ENCODE peak calls at places on chromosomes 13 and 19, in five cellular contexts. Z, G, Y, P and K are unnamed samples.

GRCh38 chr19:46704379-46705076 is 12.4 kb downstream of the PRKD2 start:
- DNase-seq in Z (peak; percentile 72), G (peak; percentile 92), Y (peak; percentile 24), P (no peak), K (peak; percentile 89)

GRCh38 chr19:17706750-17707181 is 12.5 kb upstream of the MAP1S start:
- DNase-seq in Z (peak; percentile 26), G (no peak), Y (peak; percentile 15), P (peak; percentile 27), K (peak; percentile 57)

GRCh38 chr13:56561327-56561726 is 579.4 kb upstream of the PRR20A start:
- DNase-seq in Z (peak; percentile 2), G (no peak), Y (peak; percentile 33), P (no peak), K (no peak)

GRCh38 chr19:42919757-42920079 is 2.0 kb upstream of the PSG6 start:
- DNase-seq in Z (no peak), G (no peak), Y (no peak), P (no peak), K (no peak)

GRCh38 chr13:50080158-50080855 is 65.1 kb downstream of the KCNRG start:
- DNase-seq in Z (peak; percentile 36), G (no peak), Y (peak; percentile 33), P (no peak), K (peak; percentile 44)

GRCh38 chr13:88526186-88526852 is 855.1 kb downstream of the SLITRK5 start:
- DNase-seq in Z (peak; percentile 3), G (no peak), Y (no peak), P (no peak), K (no peak)

GRCh38 chr13:73715114-73715909 is 418.9 kb downstream of the KLF12 start:
- DNase-seq in Z (no peak), G (peak; percentile 33), Y (peak; percentile 68), P (no peak), K (no peak)

GRCh38 chr19:46412983-46413261 is 442 bp downstream of the CCDC8 start:
- DNase-seq in Z (no peak), G (no peak), Y (no peak), P (no peak), K (no peak)

GRCh38 chr19:36115453-36116343 is at the start of gene TBCB:
- DNase-seq in Z (peak; percentile 57), G (peak; percentile 93), Y (no peak), P (no peak), K (peak; percentile 75)

GRCh38 chr13:34411881-34412280 is 530.2 kb upstream of the NBEA start:
- DNase-seq in Z (no peak), G (no peak), Y (peak; percentile 52), P (no peak), K (no peak)

GRCh38 chr19:4108767-4109625 is 14.9 kb downstream of the MAP2K2 start:
- DNase-seq in Z (no peak), G (peak; percentile 87), Y (no peak), P (no peak), K (no peak)

GRCh38 chr13:72891423-72891822 is 109.5 kb downstream of the PIBF1 start:
- DNase-seq in Z (no peak), G (no peak), Y (no peak), P (no peak), K (no peak)

GRCh38 chr13:112711528-112712265 is 21.9 kb downstream of the ATP11A start:
- DNase-seq in Z (peak; percentile 87), G (peak; percentile 66), Y (peak; percentile 95), P (peak; percentile 91), K (peak; percentile 45)
- TF ChIP-seq CTCF in Z (peak; percentile 25), G (no peak), Y (peak; percentile 47), P (peak; percentile 23), K (no peak)

GRCh38 chr19:49431330-49431749 is 6.2 kb downstream of the GFY start:
- DNase-seq in Z (no peak), G (no peak), Y (no peak), P (no peak), K (no peak)

GRCh38 chr19:49432141-49433073 is 7.2 kb downstream of the GFY start:
- DNase-seq in Z (no peak), G (no peak), Y (no peak), P (no peak), K (no peak)

GRCh38 chr19:49428547-49429451 is 3.6 kb downstream of the GFY start:
- DNase-seq in Z (no peak), G (no peak), Y (no peak), P (no peak), K (no peak)

GRCh38 chr19:49430172-49430677 is 5.0 kb downstream of the GFY start:
- DNase-seq in Z (no peak), G (no peak), Y (no peak), P (no peak), K (no peak)

DNA sequence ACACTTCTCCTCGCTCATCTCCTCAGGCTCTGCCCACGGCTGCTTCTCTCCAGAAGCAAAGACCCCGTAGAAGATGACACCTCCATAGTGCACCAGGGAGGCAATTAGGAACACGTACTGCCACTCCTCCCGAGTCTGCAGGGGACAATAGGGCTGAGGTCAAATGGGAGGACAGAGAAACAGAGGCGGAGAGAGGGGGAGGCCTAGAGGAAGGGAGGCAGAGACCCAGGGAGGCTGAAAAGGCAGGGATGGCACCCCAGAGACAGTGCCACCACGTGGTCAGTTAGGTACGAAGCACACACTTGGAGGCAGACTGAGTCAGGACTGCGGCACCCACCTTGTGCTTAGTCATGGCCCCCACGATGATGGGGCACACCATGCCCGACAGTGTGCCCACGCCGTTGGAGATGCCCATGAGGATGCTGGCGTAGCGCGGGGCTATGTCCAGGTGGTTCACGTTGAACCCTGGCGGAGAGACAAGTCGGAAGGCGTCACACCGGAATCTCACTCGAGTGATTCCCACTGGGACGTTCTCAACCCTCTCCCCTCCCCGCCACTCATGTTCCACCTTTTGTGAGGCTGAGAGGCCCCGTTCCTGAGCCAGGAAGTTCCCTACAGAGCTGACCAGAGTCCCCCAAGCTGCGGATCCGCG is 5.6 kb downstream of the GFY start:
- DNase-seq in Z (no peak), G (no peak), Y (no peak), P (no peak), K (no peak)
- TF ChIP-seq CTCF in Z (peak; percentile 25), G (peak; percentile 32), Y (peak; percentile 27), P (peak; percentile 35), K (peak; percentile 10)

GRCh38 chr19:32651729-32652140 is 23.2 kb downstream of the ANKRD27 start:
- DNase-seq in Z (peak; percentile 70), G (no peak), Y (no peak), P (no peak), K (peak; percentile 58)
- TF ChIP-seq CTCF in Z (peak; percentile 13), G (no peak), Y (no peak), P (no peak), K (no peak)

GRCh38 chr19:55112246-55112780 is 5.1 kb downstream of the PPP1R12C start:
- DNase-seq in Z (no peak), G (no peak), Y (no peak), P (no peak), K (no peak)

GRCh38 chr19:55113570-55114039 is 3.8 kb downstream of the PPP1R12C start:
- DNase-seq in Z (peak; percentile 83), G (peak; percentile 61), Y (no peak), P (peak; percentile 82), K (peak; percentile 82)

GRCh38 chr19:55114566-55115145 is 2.8 kb downstream of the PPP1R12C start:
- DNase-seq in Z (no peak), G (no peak), Y (no peak), P (no peak), K (no peak)

GRCh38 chr19:55111238-55111831 is 6.1 kb downstream of the PPP1R12C start:
- DNase-seq in Z (no peak), G (no peak), Y (no peak), P (no peak), K (no peak)

DNA sequence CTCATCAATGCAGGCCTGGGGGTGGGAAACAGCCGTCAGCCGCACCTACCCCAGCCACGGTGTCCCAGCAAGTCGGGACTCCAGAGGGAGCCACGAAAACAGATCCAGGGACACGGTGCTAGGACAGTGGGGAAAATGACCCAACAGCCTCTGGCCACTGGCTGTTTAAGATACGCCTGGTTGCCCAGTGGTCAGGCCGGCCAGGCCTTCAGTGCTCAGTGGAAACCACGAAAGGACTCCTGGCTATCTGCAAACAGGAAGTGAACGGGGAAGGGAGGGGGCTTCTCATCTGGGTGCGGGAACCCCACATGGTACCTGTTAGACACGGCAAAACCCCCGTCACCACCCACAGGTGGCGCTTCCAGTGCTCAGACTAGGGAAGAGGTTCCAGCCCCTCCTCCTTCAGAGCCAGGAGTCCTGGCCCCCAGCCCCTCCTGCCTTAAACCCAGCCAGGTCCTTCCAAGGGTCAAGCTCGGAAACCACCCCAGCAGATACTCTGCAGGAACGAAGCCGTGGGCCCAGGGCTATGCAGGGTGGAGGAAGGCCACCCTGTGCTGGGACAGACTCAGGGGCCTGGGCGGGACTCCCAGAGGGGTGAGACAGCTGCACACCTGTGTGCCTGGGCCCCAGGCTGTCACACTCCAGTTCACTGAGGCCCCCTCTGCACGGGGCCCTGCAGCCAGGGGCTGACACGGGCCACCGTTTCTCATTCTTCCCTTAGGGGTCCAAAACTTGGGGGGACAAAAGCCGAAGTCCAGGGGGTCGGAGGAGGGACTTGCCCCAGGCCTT is 4.5 kb downstream of the PPP1R12C start:
- DNase-seq in Z (no peak), G (peak; percentile 70), Y (no peak), P (no peak), K (no peak)
- TF ChIP-seq CTCF in Z (no peak), G (no peak), Y (peak; percentile 13), P (no peak), K (no peak)

GRCh38 chr19:11481777-11482383 is 1.0 kb upstream of the ELAVL3 start:
- DNase-seq in Z (peak; percentile 84), G (peak; percentile 95), Y (peak; percentile 65), P (no peak), K (peak; percentile 82)
- TF ChIP-seq CTCF in Z (no peak), G (no peak), Y (no peak), P (no peak), K (no peak)